ENCODE peak calls at places on chromosomes 7 and 10, in six cellular contexts. One of them, this sample, is unnamed.

GRCh38 chr7:92296898-92297435 is 51.2 kb downstream of the ANKIB1 start:
- DNase-seq in GM12878: no peak
- DNase-seq in GM12891: no peak
- DNase-seq in K562: no peak
- DNase-seq in HepG2: no peak
- DNase-seq in H1: no peak
- DNase-seq in this sample: no peak

GRCh38 chr7:94922457-94922856 is 15.1 kb downstream of the PPP1R9A start:
- DNase-seq in GM12878: no peak
- DNase-seq in GM12891: no peak
- DNase-seq in K562: no peak
- DNase-seq in HepG2: no peak
- DNase-seq in H1: no peak
- DNase-seq in this sample: no peak

GRCh38 chr10:102593804-102594079 is 50.5 kb upstream of the TRIM8 start:
- DNase-seq in GM12878: no peak
- DNase-seq in GM12891: no peak
- DNase-seq in K562: no peak
- DNase-seq in HepG2: no peak
- DNase-seq in H1: no peak
- DNase-seq in this sample: no peak

GRCh38 chr10:104246981-104247380 is 7.7 kb upstream of the GSTO1 start:
- DNase-seq in GM12878: no peak
- DNase-seq in GM12891: no peak
- DNase-seq in K562: peak
- DNase-seq in HepG2: no peak
- DNase-seq in H1: no peak
- DNase-seq in this sample: no peak

GRCh38 chr10:7980196-7980595 is 74.3 kb upstream of the GATA3 start:
- DNase-seq in GM12878: no peak
- DNase-seq in GM12891: no peak
- DNase-seq in K562: no peak
- DNase-seq in HepG2: no peak
- DNase-seq in H1: no peak
- DNase-seq in this sample: no peak

GRCh38 chr10:23284155-23284554 is 60.4 kb downstream of the C10orf67 start:
- DNase-seq in GM12878: no peak
- DNase-seq in GM12891: no peak
- DNase-seq in K562: no peak
- DNase-seq in HepG2: no peak
- DNase-seq in H1: no peak
- DNase-seq in this sample: no peak

GRCh38 chr10:13683017-13683416 is 96.3 kb downstream of the PRPF18 start:
- DNase-seq in GM12878: no peak
- DNase-seq in GM12891: no peak
- DNase-seq in K562: no peak
- DNase-seq in HepG2: no peak
- DNase-seq in H1: no peak
- DNase-seq in this sample: no peak

GRCh38 chr10:130212736-130213135 is 76.5 kb downstream of the GLRX3 start:
- DNase-seq in GM12878: no peak
- DNase-seq in GM12891: no peak
- DNase-seq in K562: no peak
- DNase-seq in HepG2: no peak
- DNase-seq in H1: no peak
- DNase-seq in this sample: no peak

GRCh38 chr7:106792233-106792926 is 72.7 kb upstream of the PIK3CG start:
- DNase-seq in GM12878: no peak
- DNase-seq in GM12891: no peak
- DNase-seq in K562: no peak
- DNase-seq in HepG2: no peak
- DNase-seq in H1: no peak
- DNase-seq in this sample: no peak

GRCh38 chr7:157402388-157402703 is 65.5 kb downstream of the DNAJB6 start:
- DNase-seq in GM12878: no peak
- DNase-seq in GM12891: no peak
- DNase-seq in K562: no peak
- DNase-seq in HepG2: no peak
- DNase-seq in H1: no peak
- DNase-seq in this sample: no peak

GRCh38 chr7:972670-973309 is 2.6 kb downstream of the COX19 start:
- DNase-seq in GM12878: no peak
- DNase-seq in GM12891: no peak
- DNase-seq in K562: no peak
- DNase-seq in HepG2: peak
- DNase-seq in H1: no peak
- DNase-seq in this sample: no peak

GRCh38 chr10:114668375-114669080 is 10.5 kb upstream of the ABLIM1 start:
- DNase-seq in GM12878: no peak
- DNase-seq in GM12891: no peak
- DNase-seq in K562: no peak
- DNase-seq in HepG2: no peak
- DNase-seq in H1: no peak
- DNase-seq in this sample: no peak

GRCh38 chr10:104142081-104142480 is 20.1 kb downstream of the SFR1 start:
- DNase-seq in GM12878: no peak
- DNase-seq in GM12891: no peak
- DNase-seq in K562: no peak
- DNase-seq in HepG2: no peak
- DNase-seq in H1: no peak
- DNase-seq in this sample: no peak

GRCh38 chr10:64771253-64771652 is 1250.1 kb downstream of the REEP3 start:
- DNase-seq in GM12878: no peak
- DNase-seq in GM12891: no peak
- DNase-seq in K562: no peak
- DNase-seq in HepG2: no peak
- DNase-seq in H1: no peak
- DNase-seq in this sample: no peak

GRCh38 chr7:107982463-107982862 is 20.5 kb downstream of the LAMB1 start:
- DNase-seq in GM12878: no peak
- DNase-seq in GM12891: no peak
- DNase-seq in K562: no peak
- DNase-seq in HepG2: no peak
- DNase-seq in H1: no peak
- DNase-seq in this sample: no peak

GRCh38 chr7:149427893-149428292 is 33.0 kb downstream of the ZNF777 start:
- DNase-seq in GM12878: no peak
- DNase-seq in GM12891: no peak
- DNase-seq in K562: no peak
- DNase-seq in HepG2: no peak
- DNase-seq in H1: no peak
- DNase-seq in this sample: no peak

GRCh38 chr10:98959486-98959885 is 276.2 kb downstream of the HPSE2 start:
- DNase-seq in GM12878: no peak
- DNase-seq in GM12891: no peak
- DNase-seq in K562: no peak
- DNase-seq in HepG2: no peak
- DNase-seq in H1: no peak
- DNase-seq in this sample: no peak

GRCh38 chr7:26420600-26420999 is 128.9 kb downstream of the SNX10 start:
- DNase-seq in GM12878: no peak
- DNase-seq in GM12891: no peak
- DNase-seq in K562: no peak
- DNase-seq in HepG2: no peak
- DNase-seq in H1: no peak
- DNase-seq in this sample: no peak

GRCh38 chr10:113007343-113007771 is 57.3 kb downstream of the TCF7L2 start:
- DNase-seq in GM12878: no peak
- DNase-seq in GM12891: no peak
- DNase-seq in K562: no peak
- DNase-seq in HepG2: peak
- DNase-seq in H1: no peak
- DNase-seq in this sample: no peak

GRCh38 chr7:128830231-128831177 is at the start of gene FLNC:
- DNase-seq in GM12878: no peak
- DNase-seq in GM12891: no peak
- DNase-seq in K562: peak
- DNase-seq in HepG2: no peak
- DNase-seq in H1: peak
- DNase-seq in this sample: peak

GRCh38 chr7:138257459-138258193 is 181.4 kb downstream of the AKR1D1 start:
- DNase-seq in GM12878: no peak
- DNase-seq in GM12891: no peak
- DNase-seq in K562: peak
- DNase-seq in HepG2: peak
- DNase-seq in H1: peak
- DNase-seq in this sample: no peak
- TF ChIP-seq TAF1 in GM12878: no peak
- TF ChIP-seq TAF1 in GM12891: no peak
- TF ChIP-seq TAF1 in K562: peak
- TF ChIP-seq TAF1 in HepG2: peak
- TF ChIP-seq TAF1 in H1: no peak
- TF ChIP-seq TAF1 in this sample: no peak

GRCh38 chr7:117032810-117033209 is 79.5 kb downstream of the ST7 start:
- DNase-seq in GM12878: no peak
- DNase-seq in GM12891: no peak
- DNase-seq in K562: no peak
- DNase-seq in HepG2: no peak
- DNase-seq in H1: no peak
- DNase-seq in this sample: no peak

GRCh38 chr7:117036836-117037235 is 83.5 kb downstream of the ST7 start:
- DNase-seq in GM12878: no peak
- DNase-seq in GM12891: no peak
- DNase-seq in K562: no peak
- DNase-seq in HepG2: no peak
- DNase-seq in H1: no peak
- DNase-seq in this sample: no peak

GRCh38 chr7:117036034-117036669 is 82.9 kb downstream of the ST7 start:
- DNase-seq in GM12878: no peak
- DNase-seq in GM12891: no peak
- DNase-seq in K562: no peak
- DNase-seq in HepG2: no peak
- DNase-seq in H1: no peak
- DNase-seq in this sample: no peak

GRCh38 chr7:117034851-117035462 is 81.7 kb downstream of the ST7 start:
- DNase-seq in GM12878: no peak
- DNase-seq in GM12891: no peak
- DNase-seq in K562: no peak
- DNase-seq in HepG2: no peak
- DNase-seq in H1: no peak
- DNase-seq in this sample: no peak

DNA sequence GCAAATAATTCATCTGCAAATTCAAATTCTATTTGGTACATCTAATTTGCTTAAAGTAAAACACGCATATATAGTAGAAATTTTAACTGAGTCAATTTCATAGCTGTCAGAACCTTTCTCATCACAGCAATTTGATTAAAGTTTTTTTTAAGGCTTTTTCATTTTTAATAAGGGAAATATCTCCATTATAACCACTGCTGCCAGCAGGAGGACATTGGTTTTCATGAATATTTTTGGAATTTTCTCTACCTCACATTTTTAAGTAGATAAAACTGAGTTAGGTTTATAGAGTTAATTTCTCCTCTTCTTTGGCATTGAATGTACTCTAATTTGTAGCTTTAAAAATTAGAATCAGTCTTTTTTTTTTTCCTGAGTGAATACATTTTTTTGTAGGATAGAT is 82.2 kb downstream of the ST7 start:
- DNase-seq in GM12878: no peak
- DNase-seq in GM12891: no peak
- DNase-seq in K562: no peak
- DNase-seq in HepG2: no peak
- DNase-seq in H1: no peak
- DNase-seq in this sample: no peak
- TF ChIP-seq POLR2A in GM12878: no peak
- TF ChIP-seq POLR2A in GM12891: no peak
- TF ChIP-seq POLR2A in K562: no peak
- TF ChIP-seq POLR2A in HepG2: no peak
- TF ChIP-seq POLR2A in H1: no peak
- TF ChIP-seq POLR2A in this sample: no peak

DNA sequence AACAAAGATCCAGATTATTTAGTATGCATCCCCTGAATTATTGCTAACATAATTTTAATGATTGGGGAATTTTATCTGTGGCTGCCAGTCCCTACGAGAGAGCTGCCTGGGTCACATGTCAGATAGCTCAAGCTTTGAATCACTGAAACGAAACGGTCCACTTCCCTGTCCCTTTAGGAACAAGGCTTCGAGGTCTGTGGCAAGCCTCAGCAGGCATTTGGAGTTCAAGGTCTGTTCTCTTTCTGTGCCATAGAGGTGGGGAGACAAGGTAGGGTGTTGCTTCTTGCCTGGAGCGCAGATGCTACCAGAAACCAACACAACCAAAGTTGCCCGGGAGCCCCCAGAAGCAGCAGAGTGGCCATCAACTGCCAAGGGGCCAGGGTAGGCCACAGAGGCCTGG is 13.9 kb upstream of the SH2D4B start:
- DNase-seq in GM12878: no peak
- DNase-seq in GM12891: no peak
- DNase-seq in K562: no peak
- DNase-seq in HepG2: no peak
- DNase-seq in H1: no peak
- DNase-seq in this sample: no peak
- TF ChIP-seq POLR2AphosphoS5 in GM12878: no peak
- TF ChIP-seq POLR2AphosphoS5 in GM12891: no peak
- TF ChIP-seq POLR2AphosphoS5 in K562: no peak
- TF ChIP-seq POLR2AphosphoS5 in HepG2: peak
- TF ChIP-seq POLR2AphosphoS5 in H1: no peak
- TF ChIP-seq POLR2AphosphoS5 in this sample: no peak

GRCh38 chr10:67665491-67665890 is 30.5 kb downstream of the CTNNA3 start:
- DNase-seq in GM12878: no peak
- DNase-seq in GM12891: no peak
- DNase-seq in K562: no peak
- DNase-seq in HepG2: peak
- DNase-seq in H1: no peak
- DNase-seq in this sample: no peak

GRCh38 chr10:67663449-67664087 is 32.4 kb downstream of the CTNNA3 start:
- DNase-seq in GM12878: no peak
- DNase-seq in GM12891: no peak
- DNase-seq in K562: no peak
- DNase-seq in HepG2: no peak
- DNase-seq in H1: no peak
- DNase-seq in this sample: no peak

GRCh38 chr10:67666416-67667043 is 29.5 kb downstream of the CTNNA3 start:
- DNase-seq in GM12878: no peak
- DNase-seq in GM12891: no peak
- DNase-seq in K562: peak
- DNase-seq in HepG2: peak
- DNase-seq in H1: no peak
- DNase-seq in this sample: no peak

GRCh38 chr10:67662415-67662814 is 33.6 kb downstream of the CTNNA3 start:
- DNase-seq in GM12878: no peak
- DNase-seq in GM12891: no peak
- DNase-seq in K562: no peak
- DNase-seq in HepG2: no peak
- DNase-seq in H1: no peak
- DNase-seq in this sample: no peak

GRCh38 chr10:67664936-67665335 is 31.1 kb downstream of the CTNNA3 start:
- DNase-seq in GM12878: no peak
- DNase-seq in GM12891: no peak
- DNase-seq in K562: no peak
- DNase-seq in HepG2: no peak
- DNase-seq in H1: no peak
- DNase-seq in this sample: no peak
- TF ChIP-seq TAF1 in GM12878: no peak
- TF ChIP-seq TAF1 in GM12891: no peak
- TF ChIP-seq TAF1 in K562: no peak
- TF ChIP-seq TAF1 in HepG2: no peak
- TF ChIP-seq TAF1 in H1: no peak
- TF ChIP-seq TAF1 in this sample: no peak

GRCh38 chr7:44754802-44755697 is 6.4 kb downstream of the ZMIZ2 start:
- DNase-seq in GM12878: no peak
- DNase-seq in GM12891: no peak
- DNase-seq in K562: no peak
- DNase-seq in HepG2: no peak
- DNase-seq in H1: no peak
- DNase-seq in this sample: no peak
- TF ChIP-seq POLR2A in GM12878: no peak
- TF ChIP-seq POLR2A in GM12891: no peak
- TF ChIP-seq POLR2A in K562: no peak
- TF ChIP-seq POLR2A in HepG2: no peak
- TF ChIP-seq POLR2A in H1: no peak
- TF ChIP-seq POLR2A in this sample: no peak

GRCh38 chr7:131284702-131285419 is 42.8 kb upstream of the MKLN1 start:
- DNase-seq in GM12878: no peak
- DNase-seq in GM12891: no peak
- DNase-seq in K562: no peak
- DNase-seq in HepG2: no peak
- DNase-seq in H1: no peak
- DNase-seq in this sample: no peak
- TF ChIP-seq POLR2AphosphoS5 in GM12878: no peak
- TF ChIP-seq POLR2AphosphoS5 in GM12891: no peak
- TF ChIP-seq POLR2AphosphoS5 in K562: no peak
- TF ChIP-seq POLR2AphosphoS5 in HepG2: no peak
- TF ChIP-seq POLR2AphosphoS5 in H1: no peak
- TF ChIP-seq POLR2AphosphoS5 in this sample: no peak

This sample was measured in GM12892.